ENCODE peak calls at places on chromosomes 2 and 18, in four cellular contexts. P, Z, M and S are unnamed samples.

GRCh38 chr2:47069628-47070154 is 85.4 kb downstream of the STPG4 start:
- DNase-seq in P (peak), Z (peak), M (peak), S (no peak)

GRCh38 chr2:30115141-30115980 is 31.4 kb upstream of the YPEL5 start:
- DNase-seq in P (peak), Z (peak), M (peak), S (peak)

GRCh38 chr18:51757525-51757924 is 560.0 kb upstream of the MEX3C start:
- DNase-seq in P (no peak), Z (no peak), M (no peak), S (no peak)

GRCh38 chr2:239660390-239661228 is 259.8 kb upstream of the HDAC4 start:
- DNase-seq in P (no peak), Z (peak), M (no peak), S (no peak)

GRCh38 chr2:241271641-241272297 is 43.7 kb downstream of the HDLBP start:
- DNase-seq in P (peak), Z (peak), M (peak), S (peak)

GRCh38 chr2:215461836-215462532 is 26.1 kb upstream of the FN1 start:
- DNase-seq in P (no peak), Z (no peak), M (no peak), S (no peak)

GRCh38 chr2:148848146-148848545 is 26.9 kb upstream of the KIF5C start:
- DNase-seq in P (no peak), Z (no peak), M (no peak), S (no peak)

GRCh38 chr2:42342061-42342794 is 18.8 kb downstream of the COX7A2L start:
- DNase-seq in P (peak), Z (peak), M (peak), S (no peak)

GRCh38 chr2:224145751-224146355 is 106.8 kb upstream of the SERPINE2 start:
- DNase-seq in P (no peak), Z (peak), M (no peak), S (no peak)

GRCh38 chr2:23273786-23274185 is 111.2 kb upstream of the KLHL29 start:
- DNase-seq in P (no peak), Z (no peak), M (no peak), S (no peak)

GRCh38 chr2:24657818-24658217 is 135.4 kb downstream of the PTRHD1 start:
- DNase-seq in P (no peak), Z (no peak), M (no peak), S (no peak)

GRCh38 chr18:63999871-64000270 is 30.0 kb downstream of the SERPINB8 start:
- DNase-seq in P (no peak), Z (no peak), M (no peak), S (no peak)

GRCh38 chr2:71389379-71390072 is 57.9 kb downstream of the ZNF638 start:
- DNase-seq in P (no peak), Z (no peak), M (no peak), S (no peak)

GRCh38 chr2:190581997-190582396 is 47.5 kb upstream of the NEMP2 start:
- DNase-seq in P (no peak), Z (no peak), M (no peak), S (no peak)

GRCh38 chr2:153917570-153917969 is 45.8 kb downstream of the GALNT13 start:
- DNase-seq in P (no peak), Z (no peak), M (no peak), S (no peak)

GRCh38 chr18:23458830-23459529 is 5.9 kb downstream of the RIOK3 start:
- DNase-seq in P (no peak), Z (no peak), M (no peak), S (no peak)

GRCh38 chr2:147851244-147851930 is 6.6 kb downstream of the ACVR2A start:
- DNase-seq in P (no peak), Z (no peak), M (no peak), S (no peak)

GRCh38 chr2:71283131-71283530 is 48.5 kb upstream of the ZNF638 start:
- DNase-seq in P (no peak), Z (no peak), M (no peak), S (no peak)

GRCh38 chr2:205892141-205893064 is 193.6 kb downstream of the INO80D start:
- DNase-seq in P (peak), Z (no peak), M (no peak), S (no peak)

GRCh38 chr2:88187038-88187676 is 17.0 kb downstream of the THNSL2 start:
- DNase-seq in P (peak), Z (peak), M (peak), S (no peak)

GRCh38 chr2:46922606-46923005 is 7.0 kb upstream of the MCFD2 start:
- DNase-seq in P (no peak), Z (no peak), M (no peak), S (no peak)

GRCh38 chr18:69388222-69388621 is 12.5 kb upstream of the DOK6 start:
- DNase-seq in P (no peak), Z (no peak), M (no peak), S (no peak)
- TF ChIP-seq POLR2AphosphoS5 in P (no peak), Z (no peak), M (no peak), S (no peak)

GRCh38 chr2:38508311-38509039 is 94.3 kb downstream of the HNRNPLL start:
- DNase-seq in P (peak), Z (peak), M (peak), S (peak)
- TF ChIP-seq POLR2AphosphoS5 in P (no peak), Z (no peak), M (no peak), S (peak)

GRCh38 chr18:79476031-79476917 is 80.5 kb downstream of the NFATC1 start:
- DNase-seq in P (no peak), Z (no peak), M (no peak), S (peak)
- TF ChIP-seq POLR2AphosphoS5 in P (no peak), Z (no peak), M (no peak), S (no peak)

GRCh38 chr2:15912203-15912602 is 28.1 kb upstream of the MYCN start:
- DNase-seq in P (no peak), Z (no peak), M (no peak), S (no peak)
- TF ChIP-seq POLR2AphosphoS5 in P (no peak), Z (no peak), M (no peak), S (no peak)

GRCh38 chr2:207854484-207855386 is 85.0 kb upstream of the FZD5 start:
- DNase-seq in P (no peak), Z (no peak), M (no peak), S (no peak)
- TF ChIP-seq POLR2AphosphoS5 in P (no peak), Z (no peak), M (no peak), S (no peak)

GRCh38 chr18:35458677-35459441 is 38.9 kb downstream of the INO80C start:
- DNase-seq in P (peak), Z (peak), M (no peak), S (peak)
- TF ChIP-seq POLR2AphosphoS5 in P (no peak), Z (no peak), M (no peak), S (peak)

DNA sequence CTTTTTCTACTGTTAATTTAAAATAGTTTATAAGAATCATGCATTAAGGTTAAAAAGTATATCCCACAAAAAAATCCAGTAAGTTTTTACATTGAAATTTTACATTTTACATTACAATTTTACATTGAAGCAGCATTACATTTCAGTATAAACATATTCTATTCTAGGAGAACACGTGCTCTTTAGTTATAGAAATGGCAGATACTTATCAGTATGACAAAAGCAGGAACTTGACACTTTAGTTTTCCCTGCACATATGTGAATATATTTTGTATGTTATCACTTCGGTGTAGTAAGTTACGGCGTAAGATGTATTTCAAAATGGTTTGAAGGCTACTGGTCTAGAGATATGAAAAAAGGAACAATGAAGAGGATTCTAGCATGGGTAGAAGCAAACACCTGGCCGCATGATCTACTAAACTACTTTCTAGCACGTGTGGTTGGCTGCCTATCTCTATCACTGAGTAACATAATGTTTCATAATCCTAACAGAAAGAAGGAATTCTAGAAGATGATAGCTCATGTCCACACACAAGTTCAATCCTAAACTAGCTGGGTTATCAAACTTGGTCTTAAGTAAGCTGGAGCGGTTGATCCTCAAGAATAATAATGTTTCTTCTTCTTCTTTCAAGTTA is 5.4 kb downstream of the IMMT start:
- DNase-seq in P (no peak), Z (no peak), M (no peak), S (no peak)
- TF ChIP-seq POLR2AphosphoS5 in P (no peak), Z (no peak), M (no peak), S (no peak)